ENCODE peak calls at places on chromosomes 6 and 20, in eight cellular contexts. Y is Peyer's patch, K is fibroblast of mammary gland, N is head of caudate nucleus, W is hippocampal formation, B is AML-193, A is pancreas, C is HFFc6. O is an unnamed sample.

GRCh38 chr6:20538131-20538662 is 3.9 kb downstream of the CDKAL1 start:
- DNase-seq in B (no peak), Y (no peak), K (no peak), C (no peak), N (no peak), A (no peak), W (no peak), O (no peak)

GRCh38 chr6:37489697-37490336 is 9.9 kb downstream of the CCDC167 start:
- DNase-seq in N (no peak), C (no peak), A (no peak), Y (no peak), B (no peak), K (peak; percentile 3), W (no peak), O (no peak)

GRCh38 chr20:48329676-48330644 is 497.8 kb downstream of the PREX1 start:
- DNase-seq in W (no peak), C (no peak), Y (no peak), B (no peak), K (peak; percentile 22), N (no peak), A (no peak), O (no peak)

GRCh38 chr20:23832775-23833508 is 6.4 kb upstream of the CST2 start:
- DNase-seq in Y (no peak), B (no peak), N (no peak), A (no peak), C (no peak), W (no peak), K (peak; percentile 33), O (no peak)

GRCh38 chr6:110875548-110876169 is 1.1 kb downstream of the AMD1 start:
- DNase-seq in K (no peak), C (peak; percentile 20), N (peak; percentile 69), A (peak; percentile 68), W (no peak), Y (peak; percentile 47), B (peak; percentile 37), O (peak; percentile 74)

GRCh38 chr6:28643017-28643740 is 117.5 kb downstream of the GPX5 start:
- DNase-seq in N (no peak), C (peak; percentile 89), B (no peak), K (peak; percentile 88), W (no peak), A (no peak), Y (no peak), O (no peak)

GRCh38 chr6:13678255-13678983 is 33.2 kb downstream of the RANBP9 start:
- DNase-seq in K (no peak), C (no peak), A (no peak), N (no peak), W (no peak), B (no peak), Y (no peak), O (no peak)

GRCh38 chr6:166754218-166755030 is 127.4 kb upstream of the RPS6KA2 start:
- DNase-seq in N (no peak), C (no peak), K (no peak), Y (no peak), W (no peak), A (no peak), B (no peak), O (no peak)

GRCh38 chr6:25138697-25139051 is 140.5 kb upstream of the CARMIL1 start:
- DNase-seq in W (no peak), B (peak; percentile 56), K (no peak), A (no peak), C (peak; percentile 13), Y (no peak), N (no peak), O (no peak)

GRCh38 chr6:112851141-112851540 is 504.0 kb downstream of the RFPL4B start:
- DNase-seq in Y (no peak), A (no peak), B (no peak), W (no peak), C (no peak), K (no peak), N (no peak), O (no peak)

GRCh38 chr20:10848810-10849370 is 175.1 kb upstream of the JAG1 start:
- DNase-seq in A (no peak), B (no peak), Y (no peak), N (no peak), K (peak; percentile 94), W (no peak), C (peak; percentile 48), O (no peak)

GRCh38 chr6:163180874-163181541 is 233.5 kb upstream of the QKI start:
- DNase-seq in B (no peak), W (peak; percentile 92), C (no peak), N (peak; percentile 91), A (peak; percentile 81), K (peak; percentile 65), Y (no peak), O (peak; percentile 82)

GRCh38 chr20:12597491-12597890 is 411.3 kb upstream of the SPTLC3 start:
- DNase-seq in W (no peak), B (no peak), Y (no peak), A (no peak), C (no peak), N (no peak), K (no peak), O (no peak)

GRCh38 chr6:118371955-118372354 is 176.1 kb upstream of the PLN start:
- DNase-seq in C (no peak), B (no peak), Y (no peak), W (no peak), K (no peak), N (no peak), A (no peak), O (no peak)

GRCh38 chr20:62025832-62026563 is 39.7 kb downstream of the TAF4 start:
- DNase-seq in B (peak; percentile 45), C (peak; percentile 65), W (no peak), A (peak; percentile 49), Y (no peak), N (peak; percentile 54), K (peak; percentile 76), O (no peak)

GRCh38 chr6:20708367-20709124 is 174.3 kb downstream of the CDKAL1 start:
- DNase-seq in N (no peak), Y (no peak), A (no peak), C (no peak), B (no peak), W (no peak), K (no peak), O (no peak)

GRCh38 chr6:113147544-113147943 is 709.6 kb upstream of the MARCKS start:
- DNase-seq in A (no peak), N (no peak), C (peak; percentile 86), K (peak; percentile 29), W (no peak), B (no peak), Y (no peak), O (no peak)

GRCh38 chr6:33313105-33313708 is 671 bp downstream of the TAPBP start:
- DNase-seq in C (no peak), Y (peak; percentile 68), A (peak; percentile 46), W (peak; percentile 38), N (peak; percentile 58), B (peak; percentile 60), K (no peak), O (no peak)

GRCh38 chr20:23246682-23247664 is 103.6 kb upstream of the NXT1 start:
- DNase-seq in C (no peak), N (no peak), K (no peak), B (no peak), Y (no peak), A (no peak), W (no peak), O (no peak)